ENCODE peak calls at places on chromosomes 7 and 10, in eight cellular contexts. L is Calu3, P is progenitor cell of endocrine pancreas, V is brain microvascular endothelial cell, W is coronary artery, C is dorsolateral prefrontal cortex, X is neural progenitor cell, J is cardiac muscle cell. B is an unnamed sample.

GRCh38 chr7:10939237-10939910 is 34.3 kb upstream of the PHF14 start:
- DNase-seq in L (no peak), P (no peak), V (no peak), W (no peak), C (no peak), X (no peak), J (no peak), B (no peak)

GRCh38 chr7:44224216-44224950 is 23.6 kb downstream of the YKT6 start:
- DNase-seq in L (no peak), P (no peak), V (no peak), W (no peak), C (no peak), X (no peak), J (no peak), B (peak)

GRCh38 chr10:7634142-7634894 is 32.4 kb downstream of the ITIH5 start:
- DNase-seq in L (no peak), P (no peak), V (no peak), W (no peak), C (no peak), X (no peak), J (no peak), B (no peak)

GRCh38 chr7:151866028-151866427 is 10.9 kb downstream of the PRKAG2 start:
- DNase-seq in L (no peak), P (no peak), V (no peak), W (no peak), C (no peak), X (no peak), J (no peak), B (no peak)

GRCh38 chr7:50213622-50214017 is 90.9 kb upstream of the IKZF1 start:
- DNase-seq in L (no peak), P (no peak), V (no peak), W (peak), C (no peak), X (no peak), J (no peak), B (no peak)

GRCh38 chr10:75187961-75188426 is 22.6 kb upstream of the VDAC2 start:
- DNase-seq in L (peak), P (peak), V (peak), W (no peak), C (no peak), X (peak), J (peak), B (peak)

GRCh38 chr7:130210181-130210935 is 2.7 kb downstream of the SSMEM1 start:
- DNase-seq in L (no peak), P (no peak), V (no peak), W (no peak), C (no peak), X (no peak), J (no peak), B (no peak)

GRCh38 chr10:84943541-84943940 is 615.2 kb downstream of the CCSER2 start:
- DNase-seq in L (no peak), P (no peak), V (no peak), W (no peak), C (no peak), X (no peak), J (no peak), B (no peak)

GRCh38 chr10:2508971-2509605 is 558.3 kb upstream of the PFKP start:
- DNase-seq in L (no peak), P (no peak), V (peak), W (no peak), C (no peak), X (no peak), J (no peak), B (no peak)

GRCh38 chr7:136667584-136667983 is 200.9 kb upstream of the CHRM2 start:
- DNase-seq in L (no peak), P (no peak), V (no peak), W (no peak), C (no peak), X (no peak), J (no peak), B (no peak)

GRCh38 chr10:99784025-99784730 is 1.7 kb downstream of the ABCC2 start:
- DNase-seq in L (no peak), P (no peak), V (peak), W (no peak), C (no peak), X (no peak), J (no peak), B (no peak)

GRCh38 chr10:12717981-12718707 is 283.4 kb downstream of the CCDC3 start:
- DNase-seq in L (peak), P (no peak), V (no peak), W (no peak), C (no peak), X (peak), J (no peak), B (no peak)

GRCh38 chr7:50667789-50668226 is 102.6 kb upstream of the DDC start:
- DNase-seq in L (no peak), P (no peak), V (no peak), W (no peak), C (no peak), X (no peak), J (no peak), B (no peak)

GRCh38 chr10:97463363-97464132 is 17.6 kb downstream of the ZDHHC16 start:
- DNase-seq in L (peak), P (peak), V (peak), W (no peak), C (no peak), X (peak), J (peak), B (peak)

GRCh38 chr7:494261-494687 is 25.4 kb downstream of the PDGFA start:
- DNase-seq in L (no peak), P (no peak), V (no peak), W (no peak), C (no peak), X (no peak), J (no peak), B (no peak)

GRCh38 chr10:132706701-132707100 is 79.2 kb downstream of the NKX6-2 start:
- DNase-seq in L (no peak), P (no peak), V (no peak), W (no peak), C (peak), X (no peak), J (no peak), B (no peak)

GRCh38 chr7:120404042-120404441 is 131.1 kb downstream of the KCND2 start:
- DNase-seq in L (peak), P (no peak), V (no peak), W (no peak), C (no peak), X (no peak), J (no peak), B (no peak)

GRCh38 chr10:16886032-16886431 is 68.8 kb upstream of the RSU1 start:
- DNase-seq in L (no peak), P (no peak), V (no peak), W (no peak), C (no peak), X (no peak), J (no peak), B (no peak)

GRCh38 chr10:35492387-35493195 is 112.5 kb upstream of the GJD4 start:
- DNase-seq in L (peak), P (no peak), V (no peak), W (no peak), C (no peak), X (no peak), J (no peak), B (no peak)

GRCh38 chr7:95476072-95476845 is 9.5 kb upstream of the ASB4 start:
- DNase-seq in L (no peak), P (no peak), V (peak), W (no peak), C (no peak), X (no peak), J (no peak), B (no peak)

GRCh38 chr10:58608356-58608755 is 95.7 kb downstream of the BICC1 start:
- DNase-seq in L (no peak), P (no peak), V (no peak), W (no peak), C (no peak), X (no peak), J (no peak), B (no peak)

GRCh38 chr10:114306116-114306973 is 67.3 kb downstream of the VWA2 start:
- DNase-seq in L (peak), P (no peak), V (peak), W (peak), C (no peak), X (no peak), J (no peak), B (no peak)

GRCh38 chr10:69819713-69820506 is 18.2 kb downstream of the COL13A1 start:
- DNase-seq in L (no peak), P (no peak), V (no peak), W (no peak), C (no peak), X (no peak), J (no peak), B (no peak)

GRCh38 chr7:139745330-139746143 is 32.3 kb downstream of the HIPK2 start:
- DNase-seq in L (no peak), P (no peak), V (peak), W (peak), C (no peak), X (peak), J (no peak), B (peak)

GRCh38 chr7:123351506-123352225 is 151.9 kb upstream of the SLC13A1 start:
- DNase-seq in L (no peak), P (no peak), V (no peak), W (no peak), C (no peak), X (no peak), J (no peak), B (no peak)

GRCh38 chr10:20004087-20004523 is 187.9 kb downstream of the PLXDC2 start:
- DNase-seq in L (no peak), P (no peak), V (peak), W (no peak), C (no peak), X (no peak), J (peak), B (no peak)

GRCh38 chr7:43038229-43038628 is 74.2 kb upstream of the HECW1 start:
- DNase-seq in L (no peak), P (no peak), V (peak), W (no peak), C (no peak), X (no peak), J (no peak), B (no peak)

GRCh38 chr10:24652381-24652957 is 71.2 kb downstream of the ARHGAP21 start:
- DNase-seq in L (no peak), P (no peak), V (no peak), W (no peak), C (no peak), X (no peak), J (no peak), B (no peak)

GRCh38 chr10:88471909-88472308 is 111.2 kb downstream of the RNLS start:
- DNase-seq in L (no peak), P (no peak), V (no peak), W (no peak), C (no peak), X (peak), J (no peak), B (no peak)

GRCh38 chr10:95976295-95977229 is 66.8 kb upstream of the CCNJ start:
- DNase-seq in L (no peak), P (no peak), V (no peak), W (no peak), C (no peak), X (no peak), J (no peak), B (no peak)

GRCh38 chr10:86837663-86838062 is 81.2 kb downstream of the BMPR1A start:
- DNase-seq in L (no peak), P (no peak), V (no peak), W (no peak), C (no peak), X (peak), J (peak), B (no peak)

GRCh38 chr10:18071591-18071990 is 68.6 kb upstream of the CACNB2 start:
- DNase-seq in L (no peak), P (no peak), V (no peak), W (no peak), C (no peak), X (no peak), J (no peak), B (no peak)

GRCh38 chr7:3691478-3692151 is 390.6 kb downstream of the SDK1 start:
- DNase-seq in L (no peak), P (no peak), V (no peak), W (no peak), C (no peak), X (peak), J (no peak), B (no peak)

GRCh38 chr10:88186335-88186734 is 322.9 kb downstream of the PTEN start:
- DNase-seq in L (no peak), P (no peak), V (peak), W (no peak), C (no peak), X (no peak), J (no peak), B (no peak)

GRCh38 chr7:41834805-41835694 is 132.2 kb upstream of the INHBA start:
- DNase-seq in L (no peak), P (no peak), V (peak), W (peak), C (no peak), X (no peak), J (peak), B (no peak)

GRCh38 chr7:106736508-106737201 is 75.7 kb upstream of the CCDC71L start:
- DNase-seq in L (peak), P (peak), V (peak), W (no peak), C (no peak), X (peak), J (peak), B (peak)

GRCh38 chr7:20229652-20230500 is 12.7 kb upstream of the MACC1 start:
- DNase-seq in L (no peak), P (no peak), V (peak), W (no peak), C (no peak), X (no peak), J (no peak), B (no peak)

GRCh38 chr10:23037561-23037960 is 57.8 kb upstream of the MSRB2 start:
- DNase-seq in L (no peak), P (no peak), V (no peak), W (no peak), C (peak), X (peak), J (no peak), B (no peak)
- TF ChIP-seq CTCF in L (no peak), P (no peak), V (no peak), W (no peak), C (no peak), X (no peak), J (no peak), B (no peak)

GRCh38 chr10:44513592-44513991 is 128.7 kb upstream of the CXCL12 start:
- DNase-seq in L (no peak), P (no peak), V (peak), W (no peak), C (no peak), X (no peak), J (no peak), B (no peak)
- TF ChIP-seq CTCF in L (no peak), P (no peak), V (peak), W (no peak), C (no peak), X (no peak), J (peak), B (peak)

GRCh38 chr7:70775570-70776156 is 356.3 kb upstream of the GALNT17 start:
- DNase-seq in L (no peak), P (no peak), V (no peak), W (no peak), C (no peak), X (no peak), J (peak), B (no peak)
- TF ChIP-seq CTCF in L (no peak), P (peak), V (peak), W (no peak), C (peak), X (peak), J (peak), B (peak)

GRCh38 chr7:149354119-149354518 is 92.1 kb downstream of the ZNF783 start:
- DNase-seq in L (no peak), P (no peak), V (no peak), W (no peak), C (no peak), X (no peak), J (no peak), B (no peak)

DNA sequence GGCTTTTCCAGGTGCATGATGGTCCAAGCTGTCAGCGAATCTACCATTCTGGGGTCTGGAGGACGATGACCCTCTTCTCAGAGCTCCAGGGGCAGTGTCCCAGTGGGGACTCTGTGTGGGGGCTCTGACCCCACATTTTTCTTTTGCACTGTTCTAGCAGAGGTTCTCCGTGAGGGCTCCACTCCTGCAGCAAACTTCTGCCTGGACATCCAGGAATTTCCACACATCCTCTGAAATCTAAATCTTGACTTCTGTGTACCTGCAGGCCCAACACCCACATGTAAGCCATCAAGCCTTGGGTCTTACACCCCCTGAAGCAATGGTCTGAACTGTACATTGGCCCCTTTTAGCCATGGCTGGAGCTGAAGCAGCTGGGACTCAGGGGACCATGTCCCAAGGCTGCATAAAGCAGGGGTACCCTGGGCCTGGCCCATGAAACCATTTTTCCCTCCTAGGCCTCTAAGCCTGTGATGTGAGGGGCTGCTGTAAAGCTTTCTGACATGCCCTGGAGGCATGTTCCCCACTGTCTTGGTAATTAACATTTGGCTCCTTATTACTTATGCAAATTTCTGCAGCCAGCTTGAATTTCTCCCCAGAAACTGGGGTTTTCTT is 86.9 kb downstream of the ZNF783 start:
- DNase-seq in L (no peak), P (no peak), V (no peak), W (no peak), C (no peak), X (no peak), J (no peak), B (no peak)
- TF ChIP-seq CTCF in L (no peak), P (no peak), V (no peak), W (no peak), C (no peak), X (no peak), J (no peak), B (no peak)

DNA sequence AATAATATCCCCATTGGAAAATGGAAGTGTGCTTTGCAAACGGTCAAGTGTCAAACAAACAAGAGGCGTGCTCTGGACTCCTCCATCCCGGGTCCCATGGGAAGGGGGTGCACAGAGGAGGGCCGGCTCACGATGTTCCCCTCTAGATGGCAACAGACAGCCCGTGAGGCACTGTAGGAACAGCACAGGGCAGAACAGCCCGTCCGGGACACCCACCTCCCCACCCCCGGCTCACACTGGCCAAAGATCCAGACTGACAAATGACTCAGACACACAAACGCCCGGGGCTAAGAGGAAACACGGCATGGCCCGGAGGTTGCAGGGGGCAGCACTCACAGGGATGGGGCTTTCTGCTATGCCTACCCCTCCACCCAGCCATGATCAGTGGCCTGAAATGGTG is 4.9 kb upstream of the ELN start:
- DNase-seq in L (peak), P (no peak), V (peak), W (peak), C (no peak), X (no peak), J (no peak), B (no peak)
- TF ChIP-seq CTCF in L (no peak), P (no peak), V (peak), W (no peak), C (no peak), X (no peak), J (no peak), B (no peak)

GRCh38 chr10:71474702-71475242 is 78.1 kb downstream of the CDH23 start:
- DNase-seq in L (no peak), P (no peak), V (no peak), W (no peak), C (no peak), X (no peak), J (no peak), B (no peak)
- TF ChIP-seq CTCF in L (no peak), P (no peak), V (no peak), W (no peak), C (no peak), X (no peak), J (no peak), B (no peak)

GRCh38 chr7:101154693-101155102 is 422 bp downstream of the AP1S1 start:
- DNase-seq in L (no peak), P (no peak), V (no peak), W (no peak), C (no peak), X (no peak), J (peak), B (no peak)
- TF ChIP-seq CTCF in L (no peak), P (no peak), V (no peak), W (no peak), C (no peak), X (no peak), J (no peak), B (no peak)

GRCh38 chr10:116835658-116836057 is 13.6 kb upstream of the ENO4 start:
- DNase-seq in L (no peak), P (no peak), V (no peak), W (no peak), C (no peak), X (no peak), J (no peak), B (no peak)

GRCh38 chr10:116836087-116836486 is 13.2 kb upstream of the ENO4 start:
- DNase-seq in L (no peak), P (no peak), V (no peak), W (no peak), C (no peak), X (peak), J (peak), B (peak)

GRCh38 chr10:116833986-116834760 is 15.1 kb upstream of the ENO4 start:
- DNase-seq in L (no peak), P (peak), V (no peak), W (no peak), C (no peak), X (peak), J (peak), B (no peak)

GRCh38 chr10:116838143-116838725 is 11.1 kb upstream of the ENO4 start:
- DNase-seq in L (no peak), P (no peak), V (no peak), W (no peak), C (no peak), X (no peak), J (no peak), B (no peak)

GRCh38 chr10:116836902-116837513 is 12.3 kb upstream of the ENO4 start:
- DNase-seq in L (no peak), P (no peak), V (no peak), W (no peak), C (no peak), X (no peak), J (no peak), B (peak)
- TF ChIP-seq CTCF in L (no peak), P (no peak), V (peak), W (no peak), C (no peak), X (peak), J (peak), B (peak)

DNA sequence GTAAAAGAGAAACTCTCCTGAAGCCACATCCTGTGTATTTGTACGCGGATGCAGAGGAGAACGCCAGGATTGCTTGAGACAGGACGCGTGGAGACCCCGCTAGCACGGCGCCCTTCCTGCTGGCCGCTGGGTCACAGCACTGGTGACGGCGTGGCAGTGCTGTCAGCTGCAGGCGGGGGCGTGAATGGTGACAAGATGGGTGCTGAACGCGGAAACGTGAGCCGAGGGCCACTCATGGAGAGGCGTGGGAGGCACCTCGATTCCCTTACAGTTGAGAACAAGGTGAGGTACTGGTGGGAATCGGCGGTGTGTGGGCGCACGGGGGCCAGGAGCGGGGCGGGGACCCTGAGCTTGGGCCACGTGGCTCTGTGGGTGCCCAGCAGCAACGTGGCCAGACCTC is 208.2 kb upstream of the TCERG1L start:
- DNase-seq in L (no peak), P (no peak), V (no peak), W (no peak), C (no peak), X (no peak), J (no peak), B (no peak)
- TF ChIP-seq CTCF in L (no peak), P (no peak), V (no peak), W (no peak), C (no peak), X (no peak), J (no peak), B (no peak)

GRCh38 chr10:124390788-124391187 is 27.9 kb downstream of the OAT start:
- DNase-seq in L (no peak), P (no peak), V (no peak), W (no peak), C (no peak), X (no peak), J (no peak), B (no peak)
- TF ChIP-seq CTCF in L (no peak), P (no peak), V (no peak), W (no peak), C (no peak), X (no peak), J (no peak), B (no peak)